ENCODE peak calls at places on chromosomes 16 and 17, in seven cellular contexts. K, O, F, B, S, Z and D are unnamed samples. For H3K4me1, the result is how much of the 10 kb centered on the place peaks cover.

GRCh38 chr16:47374629-47375028 is 86.2 kb downstream of the ITFG1 start:
- DNase-seq in K (no peak), O (no peak), F (no peak), B (no peak), S (no peak), Z (no peak), D (no peak)

GRCh38 chr17:1880851-1881630 is 51.2 kb downstream of the RPA1 start:
- DNase-seq in K (no peak), O (no peak), F (no peak), B (no peak), S (no peak), Z (no peak), D (no peak)

GRCh38 chr16:56929639-56930038 is 2.3 kb upstream of the HERPUD1 start:
- DNase-seq in K (no peak), O (no peak), F (no peak), B (no peak), S (no peak), Z (no peak), D (no peak)

GRCh38 chr16:54118846-54119245 is 167.7 kb downstream of the IRX3 start:
- DNase-seq in K (no peak), O (no peak), F (no peak), B (no peak), S (no peak), Z (peak), D (no peak)

GRCh38 chr16:64051826-64052225 is 1070.0 kb downstream of the CDH11 start:
- DNase-seq in K (no peak), O (no peak), F (no peak), B (no peak), S (no peak), Z (peak), D (no peak)

GRCh38 chr17:10052414-10052813 is 146.0 kb downstream of the GAS7 start:
- DNase-seq in K (no peak), O (no peak), F (no peak), B (peak), S (no peak), Z (no peak), D (no peak)

GRCh38 chr16:13391337-13391736 is 489.9 kb downstream of the SHISA9 start:
- DNase-seq in K (no peak), O (no peak), F (no peak), B (peak), S (no peak), Z (no peak), D (no peak)

GRCh38 chr17:21539146-21539545 is 153.2 kb upstream of the KCNJ18 start:
- DNase-seq in K (no peak), O (no peak), F (no peak), B (no peak), S (no peak), Z (peak), D (no peak)

GRCh38 chr17:7712111-7712771 is 5.3 kb upstream of the DNAH2 start:
- DNase-seq in K (no peak), O (no peak), F (no peak), B (no peak), S (no peak), Z (no peak), D (no peak)

GRCh38 chr16:24152826-24153225 is 103.3 kb upstream of the CACNG3 start:
- DNase-seq in K (no peak), O (no peak), F (no peak), B (no peak), S (no peak), Z (no peak), D (no peak)

GRCh38 chr17:72702136-72702735 is 390.3 kb downstream of the SLC39A11 start:
- DNase-seq in K (no peak), O (no peak), F (no peak), B (no peak), S (no peak), Z (no peak), D (no peak)

GRCh38 chr17:68457168-68457538 is at the start of gene WIPI1:
- DNase-seq in K (no peak), O (peak), F (no peak), B (no peak), S (peak), Z (no peak), D (peak)

GRCh38 chr16:81608515-81609209 is 164.1 kb downstream of the CMIP start:
- DNase-seq in K (no peak), O (no peak), F (no peak), B (no peak), S (no peak), Z (peak), D (no peak)

GRCh38 chr17:69269174-69269998 is 40.8 kb upstream of the ABCA10 start:
- DNase-seq in K (no peak), O (no peak), F (no peak), B (no peak), S (no peak), Z (peak), D (no peak)

GRCh38 chr17:46832945-46833839 is 14.7 kb upstream of the WNT3 start:
- DNase-seq in K (no peak), O (no peak), F (no peak), B (no peak), S (no peak), Z (peak), D (no peak)

GRCh38 chr17:41863074-41863843 is 2.0 kb downstream of the KLHL11 start:
- DNase-seq in K (no peak), O (no peak), F (no peak), B (no peak), S (no peak), Z (no peak), D (no peak)

GRCh38 chr17:43769859-43770258 is 8.9 kb downstream of the DUSP3 start:
- DNase-seq in K (no peak), O (no peak), F (no peak), B (no peak), S (peak), Z (no peak), D (no peak)

DNA sequence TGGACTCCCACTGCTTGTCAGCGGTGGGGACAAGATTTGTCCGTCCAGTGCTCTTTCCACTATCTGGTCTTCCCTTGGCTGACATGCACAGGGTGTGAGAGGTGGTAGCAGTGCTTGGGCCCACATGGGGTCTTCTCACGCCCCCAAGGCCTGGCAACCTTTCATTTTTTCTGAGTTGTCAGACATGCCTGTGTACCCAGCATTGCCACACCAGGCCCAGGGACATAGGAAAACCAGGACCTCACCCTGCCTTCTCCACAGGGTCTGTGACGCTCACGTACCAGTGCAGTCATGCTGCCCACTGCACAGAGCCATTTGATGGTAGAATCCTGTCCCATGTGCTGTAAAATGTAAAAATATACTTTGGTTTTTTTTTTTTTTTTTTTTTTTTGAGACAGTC is 57.8 kb downstream of the B9D1 start:
- DNase-seq in K (peak), O (no peak), F (no peak), B (no peak), S (no peak), Z (no peak), D (no peak)
- H3K4me1 ChIP-seq in K (under half), O (under half), F (half or more), B (under half), S (under half), Z (under half), D (under half)

DNA sequence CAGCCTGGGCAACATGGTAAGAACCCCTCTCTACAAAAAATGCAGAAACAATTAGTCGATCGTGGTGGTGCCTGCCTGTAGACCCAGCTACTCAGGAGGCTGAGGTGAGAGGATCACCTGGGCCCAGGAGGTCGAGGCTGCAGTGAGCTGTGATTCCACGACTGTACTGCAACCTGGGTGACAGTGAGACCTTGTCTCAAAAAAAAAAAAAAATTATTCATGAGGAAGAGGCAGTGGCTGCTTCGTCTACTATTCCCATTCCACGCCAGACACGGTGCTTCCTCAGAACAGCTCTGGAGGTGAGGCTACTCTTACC is 52.2 kb upstream of the GSE1 start:
- DNase-seq in K (no peak), O (no peak), F (no peak), B (no peak), S (no peak), Z (no peak), D (no peak)
- H3K4me1 ChIP-seq in K (under half), O (half or more), F (half or more), B (under half), S (under half), Z (half or more), D (under half)

DNA sequence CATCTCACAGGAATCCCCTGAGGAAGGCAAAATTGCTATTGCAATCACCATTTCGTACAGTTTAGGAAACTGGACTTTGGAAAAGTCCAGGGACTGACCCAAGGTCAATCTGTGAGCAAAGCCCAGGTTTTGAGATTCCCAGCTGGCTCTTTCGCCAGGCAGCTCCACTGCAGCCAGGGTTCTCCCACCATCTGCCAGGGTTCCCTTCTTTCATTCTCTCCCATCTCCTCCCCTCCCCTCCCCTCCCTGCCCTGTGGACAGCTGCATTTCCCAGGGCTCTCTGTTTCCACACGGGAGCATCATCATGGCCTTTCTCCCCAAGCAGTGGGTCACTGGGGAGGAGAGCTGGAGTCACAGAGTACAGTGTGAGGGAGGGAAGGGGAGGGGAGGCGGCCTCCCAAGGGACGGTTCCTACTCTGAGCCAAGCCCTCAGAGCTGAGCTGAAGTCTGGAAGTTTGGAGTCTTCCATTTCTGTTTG is 11.9 kb upstream of the GSDMA start:
- DNase-seq in K (no peak), O (no peak), F (peak), B (no peak), S (no peak), Z (no peak), D (no peak)
- H3K4me1 ChIP-seq in K (under half), O (under half), F (under half), B (under half), S (under half), Z (under half), D (under half)

DNA sequence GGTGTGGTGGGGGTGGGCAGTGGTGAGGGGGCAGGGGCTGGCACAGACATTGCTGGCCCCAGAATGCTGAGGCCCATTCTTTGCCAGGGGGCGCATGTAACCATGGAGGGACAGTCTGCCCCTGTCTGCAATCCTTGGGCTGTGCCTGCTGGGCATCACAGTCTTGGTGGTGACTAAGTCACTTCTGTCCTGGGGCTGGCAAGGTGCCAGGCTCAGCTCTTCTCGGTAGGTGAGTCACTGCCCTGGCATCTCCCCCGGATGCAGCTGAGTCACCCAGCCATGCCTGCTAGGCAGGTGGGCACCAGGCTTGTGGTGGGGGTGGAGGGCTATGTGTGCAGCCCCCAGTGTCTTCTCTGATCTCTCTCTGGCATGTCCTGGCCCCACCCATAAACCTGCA is 5.6 kb downstream of the RARA start:
- DNase-seq in K (peak), O (peak), F (peak), B (no peak), S (peak), Z (peak), D (peak)
- H3K4me1 ChIP-seq in K (under half), O (half or more), F (half or more), B (half or more), S (half or more), Z (half or more), D (half or more)